ENCODE peak calls at places on chromosomes 16 and 17, in seven cellular contexts. One of them, this sample, is unnamed.

GRCh38 chr17:49337900-49338299 is 24.1 kb downstream of the ZNF652 start:
- DNase-seq in lower leg skin: no peak
- DNase-seq in A549: no peak
- DNase-seq in neural crest cell: no peak
- DNase-seq in uterus: peak; percentile 16
- DNase-seq in AG09309: no peak
- DNase-seq in HL-60: no peak
- DNase-seq in this sample: peak; percentile 77

GRCh38 chr17:75036643-75037268 is 10.0 kb downstream of the ATP5PD start:
- DNase-seq in lower leg skin: peak; percentile 92
- DNase-seq in A549: peak; percentile 97
- DNase-seq in neural crest cell: no peak
- DNase-seq in uterus: peak; percentile 72
- DNase-seq in AG09309: no peak
- DNase-seq in HL-60: no peak
- DNase-seq in this sample: peak; percentile 90

GRCh38 chr17:4310349-4311060 is 46.7 kb upstream of the ANKFY1 start:
- DNase-seq in lower leg skin: no peak
- DNase-seq in A549: no peak
- DNase-seq in neural crest cell: no peak
- DNase-seq in uterus: no peak
- DNase-seq in AG09309: no peak
- DNase-seq in HL-60: no peak
- DNase-seq in this sample: peak; percentile 81

GRCh38 chr16:79469999-79470398 is 130.5 kb downstream of the MAF start:
- DNase-seq in lower leg skin: peak; percentile 45
- DNase-seq in A549: no peak
- DNase-seq in neural crest cell: no peak
- DNase-seq in uterus: no peak
- DNase-seq in AG09309: no peak
- DNase-seq in HL-60: no peak
- DNase-seq in this sample: no peak

GRCh38 chr16:74698220-74698619 is 2.4 kb downstream of the MLKL start:
- DNase-seq in lower leg skin: no peak
- DNase-seq in A549: no peak
- DNase-seq in neural crest cell: no peak
- DNase-seq in uterus: no peak
- DNase-seq in AG09309: no peak
- DNase-seq in HL-60: no peak
- DNase-seq in this sample: no peak

GRCh38 chr16:17176199-17176598 is 294.6 kb downstream of the XYLT1 start:
- DNase-seq in lower leg skin: no peak
- DNase-seq in A549: no peak
- DNase-seq in neural crest cell: no peak
- DNase-seq in uterus: no peak
- DNase-seq in AG09309: no peak
- DNase-seq in HL-60: no peak
- DNase-seq in this sample: no peak

GRCh38 chr17:59428896-59429460 is 97.5 kb downstream of the YPEL2 start:
- DNase-seq in lower leg skin: no peak
- DNase-seq in A549: no peak
- DNase-seq in neural crest cell: no peak
- DNase-seq in uterus: no peak
- DNase-seq in AG09309: no peak
- DNase-seq in HL-60: no peak
- DNase-seq in this sample: no peak

GRCh38 chr17:73255671-73256181 is 6.0 kb downstream of the CPSF4L start:
- DNase-seq in lower leg skin: no peak
- DNase-seq in A549: peak; percentile 62
- DNase-seq in neural crest cell: peak; percentile 78
- DNase-seq in uterus: peak; percentile 62
- DNase-seq in AG09309: no peak
- DNase-seq in HL-60: no peak
- DNase-seq in this sample: peak; percentile 37

GRCh38 chr17:13874817-13875216 is 194.5 kb upstream of the COX10 start:
- DNase-seq in lower leg skin: no peak
- DNase-seq in A549: no peak
- DNase-seq in neural crest cell: no peak
- DNase-seq in uterus: no peak
- DNase-seq in AG09309: no peak
- DNase-seq in HL-60: no peak
- DNase-seq in this sample: no peak

GRCh38 chr16:8258523-8258922 is 331.8 kb downstream of the TMEM114 start:
- DNase-seq in lower leg skin: no peak
- DNase-seq in A549: no peak
- DNase-seq in neural crest cell: no peak
- DNase-seq in uterus: no peak
- DNase-seq in AG09309: no peak
- DNase-seq in HL-60: no peak
- DNase-seq in this sample: no peak

GRCh38 chr16:47777191-47777590 is 316.1 kb downstream of the PHKB start:
- DNase-seq in lower leg skin: no peak
- DNase-seq in A549: no peak
- DNase-seq in neural crest cell: no peak
- DNase-seq in uterus: no peak
- DNase-seq in AG09309: no peak
- DNase-seq in HL-60: no peak
- DNase-seq in this sample: peak; percentile 72

GRCh38 chr17:33944412-33944811 is 310.7 kb upstream of the CCL2 start:
- DNase-seq in lower leg skin: no peak
- DNase-seq in A549: no peak
- DNase-seq in neural crest cell: no peak
- DNase-seq in uterus: no peak
- DNase-seq in AG09309: no peak
- DNase-seq in HL-60: no peak
- DNase-seq in this sample: no peak

GRCh38 chr16:68257251-68257905 is 6.9 kb upstream of the SLC7A6 start:
- DNase-seq in lower leg skin: no peak
- DNase-seq in A549: no peak
- DNase-seq in neural crest cell: no peak
- DNase-seq in uterus: no peak
- DNase-seq in AG09309: no peak
- DNase-seq in HL-60: peak; percentile 70
- DNase-seq in this sample: no peak

GRCh38 chr17:32529604-32530003 is 42.8 kb downstream of the CDK5R1 start:
- DNase-seq in lower leg skin: no peak
- DNase-seq in A549: no peak
- DNase-seq in neural crest cell: no peak
- DNase-seq in uterus: no peak
- DNase-seq in AG09309: no peak
- DNase-seq in HL-60: no peak
- DNase-seq in this sample: peak; percentile 26

GRCh38 chr16:3945751-3946603 is 65.5 kb upstream of the CREBBP start:
- DNase-seq in lower leg skin: no peak
- DNase-seq in A549: peak; percentile 71
- DNase-seq in neural crest cell: no peak
- DNase-seq in uterus: no peak
- DNase-seq in AG09309: peak; percentile 96
- DNase-seq in HL-60: no peak
- DNase-seq in this sample: peak; percentile 98

GRCh38 chr16:79805621-79806020 is 205.1 kb upstream of the MAF start:
- DNase-seq in lower leg skin: no peak
- DNase-seq in A549: no peak
- DNase-seq in neural crest cell: no peak
- DNase-seq in uterus: no peak
- DNase-seq in AG09309: no peak
- DNase-seq in HL-60: no peak
- DNase-seq in this sample: no peak

GRCh38 chr16:29819506-29819905 is 756 bp upstream of the MVP start:
- DNase-seq in lower leg skin: no peak
- DNase-seq in A549: peak; percentile 50
- DNase-seq in neural crest cell: no peak
- DNase-seq in uterus: no peak
- DNase-seq in AG09309: no peak
- DNase-seq in HL-60: no peak
- DNase-seq in this sample: no peak
- TF ChIP-seq CTCF in lower leg skin: no peak
- TF ChIP-seq CTCF in A549: peak; percentile 41
- TF ChIP-seq CTCF in neural crest cell: no peak
- TF ChIP-seq CTCF in uterus: no peak
- TF ChIP-seq CTCF in AG09309: peak; percentile 12
- TF ChIP-seq CTCF in HL-60: no peak
- TF ChIP-seq CTCF in this sample: no peak

DNA sequence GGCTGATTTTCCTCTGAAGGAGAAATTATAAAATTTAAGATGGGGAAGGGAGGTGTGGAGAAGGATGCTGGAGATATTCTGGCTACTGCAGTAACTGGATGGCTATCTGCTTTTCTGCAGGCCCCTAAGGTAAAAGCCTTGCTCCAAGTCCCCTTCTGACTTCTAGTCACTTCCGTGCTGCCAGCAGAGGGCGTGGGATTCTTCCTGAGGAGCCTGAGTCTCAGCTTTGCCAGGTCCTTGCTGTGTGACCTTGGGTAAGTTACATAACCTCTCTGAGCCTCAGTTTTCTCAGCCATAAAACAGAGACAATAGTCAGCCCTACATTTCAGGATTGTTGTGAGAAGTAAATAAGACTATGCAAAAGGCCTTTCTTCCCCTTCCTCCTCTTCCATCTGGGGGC is 24.3 kb upstream of the TMEM220 start:
- DNase-seq in lower leg skin: no peak
- DNase-seq in A549: peak; percentile 80
- DNase-seq in neural crest cell: peak; percentile 34
- DNase-seq in uterus: no peak
- DNase-seq in AG09309: no peak
- DNase-seq in HL-60: no peak
- DNase-seq in this sample: peak; percentile 33
- TF ChIP-seq CTCF in lower leg skin: no peak
- TF ChIP-seq CTCF in A549: peak; percentile 61
- TF ChIP-seq CTCF in neural crest cell: peak; percentile 53
- TF ChIP-seq CTCF in uterus: no peak
- TF ChIP-seq CTCF in AG09309: peak; percentile 43
- TF ChIP-seq CTCF in HL-60: no peak
- TF ChIP-seq CTCF in this sample: peak; percentile 46

DNA sequence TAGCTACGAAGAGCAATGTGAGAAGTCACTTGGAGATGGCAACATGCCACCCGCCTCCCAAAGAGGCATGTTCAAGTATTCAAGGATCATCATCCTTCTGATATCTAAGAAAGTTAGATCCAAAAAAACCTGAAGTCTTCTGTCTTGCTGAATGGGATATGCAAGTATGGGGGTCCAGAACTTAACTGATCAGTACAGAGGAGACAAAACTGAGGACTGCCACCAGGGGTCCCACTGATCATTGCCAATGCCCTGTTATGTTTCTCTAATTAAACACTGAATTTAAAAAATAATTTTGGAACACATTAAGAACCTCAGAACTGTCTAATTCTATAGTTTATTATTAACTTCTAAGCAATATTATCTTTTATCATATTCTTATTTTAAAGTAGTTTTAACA is 99.7 kb downstream of the CDH8 start:
- DNase-seq in lower leg skin: no peak
- DNase-seq in A549: no peak
- DNase-seq in neural crest cell: no peak
- DNase-seq in uterus: no peak
- DNase-seq in AG09309: no peak
- DNase-seq in HL-60: no peak
- DNase-seq in this sample: no peak
- TF ChIP-seq CTCF in lower leg skin: no peak
- TF ChIP-seq CTCF in A549: no peak
- TF ChIP-seq CTCF in neural crest cell: peak; percentile 65
- TF ChIP-seq CTCF in uterus: no peak
- TF ChIP-seq CTCF in AG09309: no peak
- TF ChIP-seq CTCF in HL-60: peak; percentile 13
- TF ChIP-seq CTCF in this sample: no peak

GRCh38 chr17:79109584-79109983 is 35.0 kb downstream of the ENGASE start:
- DNase-seq in lower leg skin: no peak
- DNase-seq in A549: no peak
- DNase-seq in neural crest cell: no peak
- DNase-seq in uterus: no peak
- DNase-seq in AG09309: no peak
- DNase-seq in HL-60: no peak
- DNase-seq in this sample: no peak
- TF ChIP-seq CTCF in lower leg skin: no peak
- TF ChIP-seq CTCF in A549: peak; percentile 50
- TF ChIP-seq CTCF in neural crest cell: peak; percentile 26
- TF ChIP-seq CTCF in uterus: no peak
- TF ChIP-seq CTCF in AG09309: no peak
- TF ChIP-seq CTCF in HL-60: no peak
- TF ChIP-seq CTCF in this sample: no peak

GRCh38 chr16:82621796-82622195 is 5.0 kb upstream of the CDH13 start:
- DNase-seq in lower leg skin: no peak
- DNase-seq in A549: no peak
- DNase-seq in neural crest cell: no peak
- DNase-seq in uterus: no peak
- DNase-seq in AG09309: no peak
- DNase-seq in HL-60: no peak
- DNase-seq in this sample: no peak
- TF ChIP-seq CTCF in lower leg skin: no peak
- TF ChIP-seq CTCF in A549: peak; percentile 7
- TF ChIP-seq CTCF in neural crest cell: no peak
- TF ChIP-seq CTCF in uterus: no peak
- TF ChIP-seq CTCF in AG09309: peak; percentile 34
- TF ChIP-seq CTCF in HL-60: no peak
- TF ChIP-seq CTCF in this sample: no peak

This sample was measured in fibroblast of pulmonary artery.